ENCODE peak calls at places on chromosomes 3 and 15, in four cellular contexts. Y is HepG2, T is GM12878, E is K562. V is an unnamed sample.

GRCh38 chr3:41997702-41998551 is 36.0 kb upstream of the ULK4 start:
- DNase-seq in Y (no peak), T (no peak), E (peak), V (no peak)

GRCh38 chr3:123352134-123352554 is 96.7 kb downstream of the ADCY5 start:
- DNase-seq in Y (no peak), T (no peak), E (no peak), V (no peak)

GRCh38 chr3:111906667-111907066 is 47.6 kb downstream of the PHLDB2 start:
- DNase-seq in Y (no peak), T (no peak), E (no peak), V (no peak)

GRCh38 chr3:139774570-139775302 is 97.0 kb upstream of the NMNAT3 start:
- DNase-seq in Y (no peak), T (no peak), E (no peak), V (no peak)

GRCh38 chr3:139537325-139537724 is 2.2 kb downstream of the RBP1 start:
- DNase-seq in Y (peak), T (no peak), E (no peak), V (no peak)

GRCh38 chr3:97970131-97970530 is 2.1 kb downstream of the RIOX2 start:
- DNase-seq in Y (no peak), T (no peak), E (no peak), V (no peak)

GRCh38 chr3:19151171-19151570 is 2.9 kb downstream of the KCNH8 start:
- DNase-seq in Y (no peak), T (no peak), E (no peak), V (no peak)

GRCh38 chr3:177459397-177459796 is 262.1 kb upstream of the TBL1XR1 start:
- DNase-seq in Y (no peak), T (no peak), E (no peak), V (no peak)

GRCh38 chr3:40317061-40317676 is 7.7 kb downstream of the EIF1B start:
- DNase-seq in Y (peak), T (no peak), E (peak), V (peak)

GRCh38 chr3:184174646-184175492 is at the start of gene AP2M1:
- DNase-seq in Y (peak), T (peak), E (peak), V (peak)

GRCh38 chr3:21670386-21670785 is 80.6 kb downstream of the ZNF385D start:
- DNase-seq in Y (no peak), T (no peak), E (peak), V (no peak)

GRCh38 chr3:79012946-79013362 is 754.8 kb downstream of the ROBO1 start:
- DNase-seq in Y (no peak), T (no peak), E (no peak), V (no peak)

GRCh38 chr3:168091961-168092360 is 3.8 kb downstream of the GOLIM4 start:
- DNase-seq in Y (peak), T (no peak), E (no peak), V (no peak)

GRCh38 chr3:147361671-147362420 is 44.5 kb downstream of the ZIC4 start:
- DNase-seq in Y (peak), T (no peak), E (peak), V (no peak)

GRCh38 chr3:113615976-113616375 is 80.5 kb downstream of the USF3 start:
- DNase-seq in Y (no peak), T (no peak), E (no peak), V (no peak)

GRCh38 chr3:31948255-31948654 is 32.8 kb downstream of the OSBPL10 start:
- DNase-seq in Y (no peak), T (no peak), E (no peak), V (no peak)

DNA sequence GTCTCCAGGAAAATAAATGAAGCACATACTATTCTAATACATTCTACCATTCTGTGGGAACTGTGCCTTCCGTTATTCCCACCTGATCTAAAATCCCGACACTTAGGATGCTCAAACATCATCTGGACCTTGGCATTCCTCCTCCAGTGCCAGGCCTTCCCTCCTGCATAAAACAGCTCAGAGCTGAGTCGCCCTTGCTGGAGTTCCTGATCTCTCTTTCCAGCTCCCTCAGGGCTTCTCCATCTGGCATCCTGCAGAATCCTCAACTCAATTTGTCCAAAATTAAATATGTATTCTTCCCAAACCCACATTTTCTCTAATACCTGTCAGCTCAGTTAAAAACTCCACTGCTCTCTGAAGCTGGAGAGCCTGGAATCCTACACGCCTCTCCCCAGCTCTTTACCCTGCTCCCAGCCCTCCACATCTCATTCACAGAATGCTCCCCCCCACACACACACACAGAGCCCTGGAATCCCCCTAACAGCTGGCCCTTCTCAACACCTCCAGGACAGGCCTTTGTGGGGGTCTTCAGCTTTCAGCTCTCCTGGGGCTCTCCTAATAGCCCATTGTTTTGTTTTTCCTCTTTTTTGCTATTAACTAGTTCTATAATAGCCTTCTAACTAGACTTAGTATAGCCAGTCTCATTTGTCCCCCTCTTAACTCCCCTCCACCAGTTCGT is 78.5 kb downstream of the HMG20A start:
- DNase-seq in Y (no peak), T (no peak), E (no peak), V (no peak)
- H3K9ac ChIP-seq in Y (no peak), T (no peak), E (no peak), V (no peak)

GRCh38 chr3:160665784-160666526 is 11.0 kb upstream of the ARL14 start:
- DNase-seq in Y (no peak), T (peak), E (no peak), V (peak)
- H3K4me3 ChIP-seq in Y (no peak), T (no peak), E (no peak), V (no peak)

GRCh38 chr3:85912981-85913380 is 954.2 kb downstream of the CADM2 start:
- DNase-seq in Y (peak), T (no peak), E (no peak), V (no peak)
- TF ChIP-seq MYC in Y (no peak), T (no peak), E (no peak), V (no peak)

GRCh38 chr3:153129866-153130265 is 32.2 kb upstream of the RAP2B start:
- DNase-seq in Y (no peak), T (no peak), E (no peak), V (no peak)
- H3K9ac ChIP-seq in Y (no peak), T (no peak), E (no peak), V (no peak)

GRCh38 chr15:82749951-82750830 is 40.5 kb upstream of the AP3B2 start:
- DNase-seq in Y (peak), T (peak), E (peak), V (peak)

GRCh38 chr15:82748315-82748714 is 38.6 kb upstream of the AP3B2 start:
- DNase-seq in Y (no peak), T (no peak), E (no peak), V (no peak)

GRCh38 chr15:82750831-82751181 is 41.1 kb upstream of the AP3B2 start:
- DNase-seq in Y (no peak), T (peak), E (no peak), V (no peak)
- H3K4me3 ChIP-seq in Y (peak), T (peak), E (peak), V (peak)

DNA sequence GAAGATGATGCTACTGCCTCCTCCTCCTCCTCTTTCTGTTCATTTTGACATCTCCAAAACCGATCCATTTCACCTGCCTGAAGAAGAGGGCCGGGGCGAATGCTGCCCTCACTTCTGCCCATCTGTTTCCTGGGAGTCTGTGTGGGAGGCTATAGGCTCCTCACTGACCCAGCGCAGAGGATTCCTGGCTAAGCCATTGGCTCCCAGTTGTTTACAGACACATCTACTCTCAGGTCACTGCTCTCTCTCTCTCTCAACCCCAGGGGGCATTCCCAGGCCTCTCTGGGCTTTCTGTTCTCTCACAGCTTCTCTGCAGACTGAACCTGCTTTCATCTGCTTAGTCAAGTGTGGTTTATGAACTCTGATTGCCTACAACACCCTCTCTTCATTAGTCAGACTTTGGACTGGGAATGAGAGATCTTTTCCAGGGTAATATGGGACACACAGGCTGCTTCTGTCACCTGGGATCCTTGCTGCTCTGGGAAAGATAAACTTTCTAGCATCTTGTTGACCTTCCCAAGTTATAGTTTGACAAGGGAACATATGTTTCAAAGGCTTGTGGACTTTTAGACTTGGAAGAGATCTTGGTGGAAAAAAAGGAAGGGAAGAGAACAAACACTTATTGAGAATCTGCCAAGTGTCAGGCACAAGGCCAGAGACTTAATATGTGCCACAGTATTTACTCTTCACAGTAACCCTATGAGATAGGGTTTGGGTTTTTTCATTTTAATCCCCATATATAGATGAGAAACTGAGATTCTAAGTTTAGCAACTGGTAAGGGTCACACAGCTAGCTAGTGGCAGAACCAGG is 30.2 kb upstream of the USP3 start:
- DNase-seq in Y (peak), T (peak), E (no peak), V (no peak)
- TF ChIP-seq MYC in Y (no peak), T (no peak), E (no peak), V (no peak)

DNA sequence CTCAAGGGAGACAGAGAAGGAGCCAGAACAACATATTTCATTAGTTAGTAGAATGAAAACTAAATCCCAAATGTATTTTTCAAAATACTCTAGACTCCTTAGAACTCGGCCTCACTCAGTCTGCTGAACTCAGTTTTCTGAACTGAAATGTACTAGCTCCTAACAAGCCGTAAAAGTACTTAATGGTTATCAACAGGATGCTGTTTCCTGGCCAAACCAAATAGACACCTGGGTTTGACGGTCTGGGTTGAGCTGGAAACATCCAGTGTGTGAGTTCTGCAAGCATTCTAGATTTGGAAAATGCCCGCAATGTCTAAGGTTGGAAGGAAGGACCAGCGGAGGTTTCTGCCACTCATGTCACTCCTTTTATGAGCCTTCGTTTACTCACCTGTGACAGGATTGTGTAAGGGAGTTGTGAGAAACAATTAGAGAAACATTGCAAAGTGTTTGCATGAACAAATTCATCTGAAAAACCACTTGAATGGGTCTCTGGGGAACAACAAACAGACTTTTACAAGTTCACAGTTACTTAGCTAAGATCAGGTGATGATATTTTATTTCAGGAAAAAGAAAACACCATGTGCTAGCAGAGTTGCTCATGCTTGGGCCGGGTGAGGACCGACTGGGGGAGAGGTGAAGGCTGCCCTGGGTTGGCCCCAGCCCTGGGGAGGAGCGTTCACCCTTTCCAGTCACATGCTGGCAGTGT is 151.0 kb downstream of the ALDH1A2 start:
- DNase-seq in Y (no peak), T (no peak), E (no peak), V (peak)
- H3K9ac ChIP-seq in Y (no peak), T (no peak), E (no peak), V (no peak)

GRCh38 chr15:62559049-62559733 is 394.1 kb upstream of the C2CD4B start:
- DNase-seq in Y (no peak), T (no peak), E (no peak), V (no peak)

GRCh38 chr15:62554164-62554563 is 389.1 kb upstream of the C2CD4B start:
- DNase-seq in Y (no peak), T (no peak), E (no peak), V (no peak)

GRCh38 chr15:62561572-62561970 is 396.5 kb upstream of the C2CD4B start:
- DNase-seq in Y (no peak), T (no peak), E (no peak), V (no peak)

GRCh38 chr15:62560943-62561571 is 396.0 kb upstream of the C2CD4B start:
- DNase-seq in Y (no peak), T (no peak), E (no peak), V (no peak)

DNA sequence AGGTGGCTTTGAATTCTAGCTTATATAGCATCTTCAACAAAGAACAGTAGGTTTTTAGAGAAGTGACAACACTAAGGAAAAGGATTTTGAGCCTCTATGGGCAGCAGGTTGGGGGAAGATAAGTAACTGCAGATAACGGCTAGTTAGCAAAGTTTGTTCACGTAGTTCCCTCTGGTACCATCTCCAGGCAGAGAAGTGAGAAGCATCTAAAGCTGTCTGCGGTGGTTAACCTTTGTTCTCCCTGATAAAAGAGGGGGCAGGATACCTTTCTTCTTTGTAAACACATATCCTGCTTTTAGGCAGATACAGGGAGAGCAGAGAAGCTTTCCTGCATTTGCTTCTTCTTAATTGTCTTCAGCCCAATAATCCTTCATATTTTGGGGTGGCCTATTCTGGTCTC is 393.6 kb upstream of the C2CD4B start:
- DNase-seq in Y (peak), T (no peak), E (no peak), V (no peak)
- H3K4me3 ChIP-seq in Y (no peak), T (no peak), E (no peak), V (no peak)

V was measured in endothelial cell of umbilical vein.